ENCODE peak calls at places on chromosomes 5 and 9, in nine cellular contexts. One of them, this sample, is unnamed.

GRCh38 chr5:172319708-172320441 is 36.3 kb upstream of the UBTD2 start:
- DNase-seq in HFF-Myc: no peak
- DNase-seq in AG09309: no peak
- DNase-seq in psoas muscle: no peak
- DNase-seq in left ventricle myocardium inferior: no peak
- DNase-seq in ovary: no peak
- DNase-seq in astrocyte: no peak
- DNase-seq in pancreas: no peak
- DNase-seq in fibroblast of the aortic adventitia: peak
- DNase-seq in this sample: no peak

GRCh38 chr5:163759000-163759730 is 253.7 kb downstream of the MAT2B start:
- DNase-seq in HFF-Myc: no peak
- DNase-seq in AG09309: no peak
- DNase-seq in psoas muscle: no peak
- DNase-seq in left ventricle myocardium inferior: no peak
- DNase-seq in ovary: no peak
- DNase-seq in astrocyte: no peak
- DNase-seq in pancreas: no peak
- DNase-seq in fibroblast of the aortic adventitia: no peak
- DNase-seq in this sample: no peak

GRCh38 chr5:171420429-171421231 is 1.2 kb downstream of the FGF18 start:
- DNase-seq in HFF-Myc: peak
- DNase-seq in AG09309: peak
- DNase-seq in psoas muscle: peak
- DNase-seq in left ventricle myocardium inferior: peak
- DNase-seq in ovary: peak
- DNase-seq in astrocyte: peak
- DNase-seq in pancreas: peak
- DNase-seq in fibroblast of the aortic adventitia: peak
- DNase-seq in this sample: peak

GRCh38 chr9:128127990-128128835 is 684 bp upstream of the PTGES2 start:
- DNase-seq in HFF-Myc: peak
- DNase-seq in AG09309: peak
- DNase-seq in psoas muscle: peak
- DNase-seq in left ventricle myocardium inferior: peak
- DNase-seq in ovary: peak
- DNase-seq in astrocyte: peak
- DNase-seq in pancreas: peak
- DNase-seq in fibroblast of the aortic adventitia: peak
- DNase-seq in this sample: peak

GRCh38 chr9:98201102-98201501 is 8.7 kb upstream of the CORO2A start:
- DNase-seq in HFF-Myc: no peak
- DNase-seq in AG09309: no peak
- DNase-seq in psoas muscle: no peak
- DNase-seq in left ventricle myocardium inferior: no peak
- DNase-seq in ovary: no peak
- DNase-seq in astrocyte: no peak
- DNase-seq in pancreas: no peak
- DNase-seq in fibroblast of the aortic adventitia: no peak
- DNase-seq in this sample: no peak

GRCh38 chr9:277595-278330 is 63.1 kb downstream of the DOCK8 start:
- DNase-seq in HFF-Myc: no peak
- DNase-seq in AG09309: no peak
- DNase-seq in psoas muscle: no peak
- DNase-seq in left ventricle myocardium inferior: no peak
- DNase-seq in ovary: no peak
- DNase-seq in astrocyte: no peak
- DNase-seq in pancreas: no peak
- DNase-seq in fibroblast of the aortic adventitia: no peak
- DNase-seq in this sample: no peak

GRCh38 chr5:154493274-154493673 is 15.2 kb upstream of the HAND1 start:
- DNase-seq in HFF-Myc: no peak
- DNase-seq in AG09309: no peak
- DNase-seq in psoas muscle: no peak
- DNase-seq in left ventricle myocardium inferior: no peak
- DNase-seq in ovary: no peak
- DNase-seq in astrocyte: no peak
- DNase-seq in pancreas: no peak
- DNase-seq in fibroblast of the aortic adventitia: no peak
- DNase-seq in this sample: no peak

GRCh38 chr9:2466703-2467102 is 154.9 kb upstream of the VLDLR start:
- DNase-seq in HFF-Myc: no peak
- DNase-seq in AG09309: no peak
- DNase-seq in psoas muscle: no peak
- DNase-seq in left ventricle myocardium inferior: no peak
- DNase-seq in ovary: no peak
- DNase-seq in astrocyte: no peak
- DNase-seq in pancreas: peak
- DNase-seq in fibroblast of the aortic adventitia: no peak
- DNase-seq in this sample: no peak

GRCh38 chr9:129075996-129076639 is 4.8 kb upstream of the DOLPP1 start:
- DNase-seq in HFF-Myc: no peak
- DNase-seq in AG09309: no peak
- DNase-seq in psoas muscle: no peak
- DNase-seq in left ventricle myocardium inferior: no peak
- DNase-seq in ovary: no peak
- DNase-seq in astrocyte: no peak
- DNase-seq in pancreas: peak
- DNase-seq in fibroblast of the aortic adventitia: no peak
- DNase-seq in this sample: no peak

GRCh38 chr5:84693256-84693655 is 308.6 kb upstream of the EDIL3 start:
- DNase-seq in HFF-Myc: no peak
- DNase-seq in AG09309: no peak
- DNase-seq in psoas muscle: no peak
- DNase-seq in left ventricle myocardium inferior: no peak
- DNase-seq in ovary: no peak
- DNase-seq in astrocyte: peak
- DNase-seq in pancreas: no peak
- DNase-seq in fibroblast of the aortic adventitia: no peak
- DNase-seq in this sample: no peak

GRCh38 chr9:27413507-27414214 is 110.4 kb upstream of the IFNK start:
- DNase-seq in HFF-Myc: no peak
- DNase-seq in AG09309: no peak
- DNase-seq in psoas muscle: no peak
- DNase-seq in left ventricle myocardium inferior: no peak
- DNase-seq in ovary: no peak
- DNase-seq in astrocyte: no peak
- DNase-seq in pancreas: no peak
- DNase-seq in fibroblast of the aortic adventitia: peak
- DNase-seq in this sample: peak

GRCh38 chr9:27412081-27412480 is 112.0 kb upstream of the IFNK start:
- DNase-seq in HFF-Myc: no peak
- DNase-seq in AG09309: no peak
- DNase-seq in psoas muscle: no peak
- DNase-seq in left ventricle myocardium inferior: no peak
- DNase-seq in ovary: no peak
- DNase-seq in astrocyte: no peak
- DNase-seq in pancreas: no peak
- DNase-seq in fibroblast of the aortic adventitia: no peak
- DNase-seq in this sample: no peak

GRCh38 chr9:27408523-27408922 is 111.6 kb upstream of the EQTN start:
- DNase-seq in HFF-Myc: no peak
- DNase-seq in AG09309: no peak
- DNase-seq in psoas muscle: no peak
- DNase-seq in left ventricle myocardium inferior: no peak
- DNase-seq in ovary: no peak
- DNase-seq in astrocyte: no peak
- DNase-seq in pancreas: no peak
- DNase-seq in fibroblast of the aortic adventitia: no peak
- DNase-seq in this sample: peak

GRCh38 chr9:27412963-27413362 is 111.1 kb upstream of the IFNK start:
- DNase-seq in HFF-Myc: no peak
- DNase-seq in AG09309: no peak
- DNase-seq in psoas muscle: no peak
- DNase-seq in left ventricle myocardium inferior: no peak
- DNase-seq in ovary: no peak
- DNase-seq in astrocyte: no peak
- DNase-seq in pancreas: no peak
- DNase-seq in fibroblast of the aortic adventitia: no peak
- DNase-seq in this sample: no peak

GRCh38 chr9:27414215-27414731 is 109.8 kb upstream of the IFNK start:
- DNase-seq in HFF-Myc: no peak
- DNase-seq in AG09309: no peak
- DNase-seq in psoas muscle: peak
- DNase-seq in left ventricle myocardium inferior: peak
- DNase-seq in ovary: peak
- DNase-seq in astrocyte: no peak
- DNase-seq in pancreas: no peak
- DNase-seq in fibroblast of the aortic adventitia: no peak
- DNase-seq in this sample: no peak
- H3K4me3 ChIP-seq in HFF-Myc: no peak
- H3K4me3 ChIP-seq in AG09309: no peak
- H3K4me3 ChIP-seq in psoas muscle: no peak
- H3K4me3 ChIP-seq in left ventricle myocardium inferior: peak
- H3K4me3 ChIP-seq in ovary: peak
- H3K4me3 ChIP-seq in astrocyte: no peak
- H3K4me3 ChIP-seq in pancreas: peak
- H3K4me3 ChIP-seq in fibroblast of the aortic adventitia: no peak
- H3K4me3 ChIP-seq in this sample: no peak

GRCh38 chr9:100505564-100506159 is 32.7 kb downstream of the TMEFF1 start:
- DNase-seq in HFF-Myc: peak
- DNase-seq in AG09309: no peak
- DNase-seq in psoas muscle: peak
- DNase-seq in left ventricle myocardium inferior: peak
- DNase-seq in ovary: no peak
- DNase-seq in astrocyte: peak
- DNase-seq in pancreas: no peak
- DNase-seq in fibroblast of the aortic adventitia: peak
- DNase-seq in this sample: peak
- TF ChIP-seq CTCF in HFF-Myc: peak
- TF ChIP-seq CTCF in AG09309: peak
- TF ChIP-seq CTCF in psoas muscle: peak
- TF ChIP-seq CTCF in left ventricle myocardium inferior: peak
- TF ChIP-seq CTCF in ovary: no peak
- TF ChIP-seq CTCF in astrocyte: peak
- TF ChIP-seq CTCF in pancreas: peak
- TF ChIP-seq CTCF in fibroblast of the aortic adventitia: peak
- TF ChIP-seq CTCF in this sample: peak

GRCh38 chr5:173517648-173518047 is 98.8 kb downstream of the BOD1 start:
- DNase-seq in HFF-Myc: no peak
- DNase-seq in AG09309: no peak
- DNase-seq in psoas muscle: no peak
- DNase-seq in left ventricle myocardium inferior: no peak
- DNase-seq in ovary: no peak
- DNase-seq in astrocyte: no peak
- DNase-seq in pancreas: no peak
- DNase-seq in fibroblast of the aortic adventitia: no peak
- DNase-seq in this sample: no peak
- H3K4me3 ChIP-seq in HFF-Myc: no peak
- H3K4me3 ChIP-seq in AG09309: no peak
- H3K4me3 ChIP-seq in psoas muscle: no peak
- H3K4me3 ChIP-seq in left ventricle myocardium inferior: no peak
- H3K4me3 ChIP-seq in ovary: no peak
- H3K4me3 ChIP-seq in astrocyte: no peak
- H3K4me3 ChIP-seq in pancreas: no peak
- H3K4me3 ChIP-seq in fibroblast of the aortic adventitia: no peak
- H3K4me3 ChIP-seq in this sample: no peak

DNA sequence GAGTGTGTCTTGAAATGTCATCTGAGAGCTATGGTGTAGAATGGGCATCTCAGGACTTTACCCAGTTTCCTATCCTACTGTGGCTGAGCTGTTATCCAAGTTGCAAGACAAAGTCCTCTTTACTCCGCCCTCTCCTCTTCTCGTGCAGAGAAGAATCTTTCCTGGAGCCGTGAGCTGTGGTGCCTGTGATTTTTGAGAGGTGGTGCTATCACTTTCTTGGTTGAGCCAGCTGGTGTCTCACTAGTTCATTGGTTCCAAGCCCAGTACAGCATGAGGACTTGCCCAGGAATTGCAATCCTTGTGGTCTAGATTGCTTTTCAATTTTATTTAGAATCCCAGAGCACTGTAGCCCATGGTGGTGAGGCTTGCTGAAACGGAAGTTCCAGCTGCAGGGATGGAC is 2300.3 kb downstream of the MAT2B start:
- DNase-seq in HFF-Myc: no peak
- DNase-seq in AG09309: no peak
- DNase-seq in psoas muscle: no peak
- DNase-seq in left ventricle myocardium inferior: no peak
- DNase-seq in ovary: no peak
- DNase-seq in astrocyte: no peak
- DNase-seq in pancreas: no peak
- DNase-seq in fibroblast of the aortic adventitia: no peak
- DNase-seq in this sample: no peak
- TF ChIP-seq CTCF in HFF-Myc: no peak
- TF ChIP-seq CTCF in AG09309: no peak
- TF ChIP-seq CTCF in psoas muscle: no peak
- TF ChIP-seq CTCF in left ventricle myocardium inferior: no peak
- TF ChIP-seq CTCF in ovary: no peak
- TF ChIP-seq CTCF in astrocyte: no peak
- TF ChIP-seq CTCF in pancreas: no peak
- TF ChIP-seq CTCF in fibroblast of the aortic adventitia: no peak
- TF ChIP-seq CTCF in this sample: no peak